ENCODE peak calls at places on chromosome 22, in five cellular contexts. A is activated CD4-positive, alpha-beta T cell treated with anti-CD3 and anti-CD28 coated beads, Interleukin-2, amount 50 U/mL, for 24 hours; K is EH; F is sciatic nerve; B is effector memory CD8-positive, alpha-beta T cell. P is an unnamed sample.

GRCh38 chr22:17109976-17110375 is 11.2 kb downstream of the TMEM121B start:
- DNase-seq in B (no peak), K (no peak), A (no peak), F (no peak), P (peak; percentile 18)

GRCh38 chr22:37303821-37304274 is 21.5 kb downstream of the CYTH4 start:
- DNase-seq in K (peak; percentile 90), B (no peak), A (peak; percentile 38), F (no peak), P (peak; percentile 74)

GRCh38 chr22:31556627-31557203 is 60.4 kb downstream of the SFI1 start:
- DNase-seq in K (peak; percentile 55), B (no peak), F (no peak), A (no peak), P (no peak)

GRCh38 chr22:38192475-38192863 is 9.3 kb upstream of the MAFF start:
- DNase-seq in A (no peak), B (no peak), K (no peak), F (no peak), P (no peak)

GRCh38 chr22:42649261-42650056 is at the start of gene CYB5R3:
- DNase-seq in B (peak; percentile 68), K (peak; percentile 87), F (peak; percentile 87), A (peak; percentile 64), P (peak; percentile 85)

GRCh38 chr22:44601189-44601588 is 100.8 kb upstream of the PRR5 start:
- DNase-seq in K (no peak), B (no peak), F (no peak), A (no peak), P (no peak)

GRCh38 chr22:33975841-33976240 is 55.6 kb upstream of the LARGE1 start:
- DNase-seq in K (no peak), B (no peak), A (no peak), F (no peak), P (no peak)

GRCh38 chr22:19199479-19199878 is 20.9 kb upstream of the SLC25A1 start:
- DNase-seq in B (no peak), K (no peak), F (no peak), A (no peak), P (no peak)

GRCh38 chr22:39173050-39173706 is 20.7 kb upstream of the CBX7 start:
- DNase-seq in A (no peak), B (no peak), K (no peak), F (peak; percentile 56), P (no peak)

GRCh38 chr22:48955351-48956311 is 872.0 kb downstream of the BRD1 start:
- DNase-seq in F (peak; percentile 51), K (no peak), B (no peak), A (no peak), P (no peak)

GRCh38 chr22:36222887-36223450 is 16.4 kb downstream of the APOL2 start:
- DNase-seq in A (no peak), K (no peak), F (no peak), B (no peak), P (no peak)

GRCh38 chr22:25368271-25368670 is 148.8 kb downstream of the CRYBB2 start:
- DNase-seq in F (no peak), K (peak; percentile 81), A (no peak), B (no peak), P (no peak)

P was measured in natural killer cell treated with Interleukin-12 subunit alpha and Interleukin-12 subunit beta and Interleukin-15 and Interleukin-18, amount 100 ng/mL, for 72 hours.